ENCODE peak calls at places on chromosomes 1 and 21, in eight cellular contexts. V is psoas muscle, J is uterus, P is thoracic aorta, Z is heart left ventricle, F is brain microvascular endothelial cell, O is fibroblast of pulmonary artery, X is colonic mucosa. S is an unnamed sample.

GRCh38 chr1:210455840-210456603 is 127.3 kb downstream of the HHAT start:
- DNase-seq in J (no peak), P (no peak), Z (no peak), X (no peak), F (no peak), O (no peak), V (no peak), S (no peak)

GRCh38 chr1:184143449-184143848 is 91.9 kb downstream of the TSEN15 start:
- DNase-seq in O (peak), P (no peak), F (peak), Z (no peak), X (no peak), V (no peak), J (no peak), S (peak)

GRCh38 chr1:37441490-37441889 is 32.9 kb upstream of the ZC3H12A start:
- DNase-seq in O (no peak), P (no peak), J (no peak), F (no peak), Z (no peak), V (no peak), X (no peak), S (no peak)

GRCh38 chr1:18787825-18788385 is 71.6 kb downstream of the TAS1R2 start:
- DNase-seq in V (no peak), Z (no peak), J (no peak), F (no peak), X (no peak), O (no peak), P (no peak), S (no peak)

GRCh38 chr1:241598234-241598633 is 41.9 kb downstream of the CHML start:
- DNase-seq in J (no peak), V (no peak), F (no peak), X (no peak), Z (no peak), P (no peak), O (no peak), S (no peak)

GRCh38 chr1:229563241-229563640 is 4.7 kb upstream of the ABCB10 start:
- DNase-seq in F (no peak), X (no peak), J (no peak), O (no peak), Z (no peak), P (no peak), V (no peak), S (peak)

GRCh38 chr1:204672482-204673216 is 12.9 kb downstream of the LRRN2 start:
- DNase-seq in O (no peak), J (no peak), P (no peak), F (no peak), X (no peak), V (no peak), Z (no peak), S (no peak)

GRCh38 chr1:18870325-18870865 is 10.9 kb upstream of the TAS1R2 start:
- DNase-seq in Z (no peak), P (no peak), J (no peak), V (no peak), O (no peak), X (no peak), F (no peak), S (no peak)

GRCh38 chr1:116673935-116674630 is 6.5 kb upstream of the IGSF3 start:
- DNase-seq in Z (no peak), J (no peak), V (no peak), X (no peak), O (no peak), F (no peak), P (no peak), S (no peak)

GRCh38 chr1:156760092-156760795 is 7.1 kb upstream of the PRCC start:
- DNase-seq in Z (no peak), O (no peak), F (no peak), P (no peak), V (no peak), X (no peak), J (no peak), S (no peak)

GRCh38 chr1:68384321-68384813 is 65.4 kb downstream of the RPE65 start:
- DNase-seq in J (no peak), Z (no peak), O (peak), F (peak), P (peak), X (no peak), V (no peak), S (peak)

GRCh38 chr1:29916656-29917369 is 680.5 kb downstream of the PTPRU start:
- DNase-seq in Z (no peak), V (no peak), J (no peak), O (no peak), F (no peak), X (no peak), P (no peak), S (no peak)

GRCh38 chr1:180365039-180365438 is 135.0 kb downstream of the LHX4 start:
- DNase-seq in F (no peak), J (no peak), Z (no peak), X (no peak), P (no peak), O (no peak), V (no peak), S (peak)

GRCh38 chr1:5343256-5344020 is 648.8 kb downstream of the NPHP4 start:
- DNase-seq in X (no peak), P (no peak), J (no peak), V (no peak), F (no peak), Z (no peak), O (no peak), S (no peak)

GRCh38 chr1:222372221-222372620 is 175.7 kb downstream of the HHIPL2 start:
- DNase-seq in P (no peak), O (no peak), Z (no peak), V (no peak), X (no peak), F (no peak), J (no peak), S (no peak)

GRCh38 chr1:51234721-51235425 is 1.2 kb upstream of the RNF11 start:
- DNase-seq in J (peak), X (peak), V (peak), F (peak), P (peak), Z (peak), O (no peak), S (peak)

GRCh38 chr21:41669533-41669830 is 97.4 kb downstream of the RIPK4 start:
- DNase-seq in P (no peak), X (no peak), Z (no peak), V (no peak), O (no peak), J (no peak), F (no peak), S (no peak)

GRCh38 chr1:36924282-36924791 is 110.0 kb downstream of the GRIK3 start:
- DNase-seq in X (peak), Z (peak), V (peak), J (no peak), P (no peak), F (peak), O (peak), S (peak)

GRCh38 chr1:246308533-246309075 is 198.5 kb downstream of the SMYD3 start:
- DNase-seq in X (no peak), F (no peak), P (no peak), Z (no peak), O (no peak), V (no peak), J (no peak), S (no peak)

GRCh38 chr21:16755061-16755460 is 757.8 kb upstream of the CXADR start:
- DNase-seq in V (no peak), J (no peak), Z (no peak), X (no peak), O (no peak), P (no peak), F (no peak), S (no peak)

GRCh38 chr21:29359718-29360117 is 61.0 kb downstream of the BACH1 start:
- DNase-seq in J (no peak), F (no peak), X (no peak), V (no peak), O (no peak), P (no peak), Z (no peak), S (no peak)

GRCh38 chr1:30151826-30152225 is 571.6 kb downstream of the MATN1 start:
- DNase-seq in X (no peak), F (no peak), P (no peak), O (no peak), J (no peak), Z (no peak), V (no peak), S (no peak)

GRCh38 chr1:9112961-9113880 is 15.7 kb downstream of the GPR157 start:
- DNase-seq in Z (no peak), J (no peak), F (peak), X (peak), O (no peak), V (no peak), P (no peak), S (no peak)

GRCh38 chr1:21865943-21866628 is 54.0 kb downstream of the LDLRAD2 start:
- DNase-seq in J (no peak), X (no peak), V (no peak), P (no peak), Z (no peak), F (no peak), O (no peak), S (peak)

GRCh38 chr1:18529714-18530113 is 49.0 kb downstream of the KLHDC7A start:
- DNase-seq in P (no peak), F (no peak), Z (no peak), J (no peak), O (no peak), V (no peak), X (no peak), S (no peak)

GRCh38 chr1:232925421-232926202 is 24.8 kb upstream of the NTPCR start:
- DNase-seq in J (no peak), X (no peak), V (no peak), Z (no peak), F (no peak), P (no peak), O (no peak), S (no peak)

GRCh38 chr1:31214316-31215082 is 25.2 kb downstream of the NKAIN1 start:
- DNase-seq in Z (no peak), X (no peak), O (no peak), P (no peak), V (no peak), J (no peak), F (no peak), S (no peak)
- TF ChIP-seq CTCF in Z (no peak), X (no peak), O (peak), P (no peak), V (no peak), J (no peak), F (peak), S (peak)

GRCh38 chr21:33915368-33916199 is at the start of gene ATP5PO:
- DNase-seq in P (peak), F (peak), Z (peak), X (peak), J (peak), O (peak), V (peak), S (peak)
- H3K4me3 ChIP-seq in P (peak), F (peak), Z (peak), X (peak), J (peak), O (peak), V (peak), S (peak)

GRCh38 chr1:160608057-160608456 is 28.8 kb upstream of the CD84 start:
- DNase-seq in P (no peak), X (no peak), Z (no peak), F (no peak), V (no peak), J (no peak), O (no peak), S (no peak)

GRCh38 chr1:160606611-160607010 is 27.3 kb upstream of the CD84 start:
- DNase-seq in X (no peak), F (no peak), V (no peak), P (no peak), Z (no peak), J (no peak), O (no peak), S (no peak)

GRCh38 chr1:160605792-160606520 is 26.7 kb upstream of the CD84 start:
- DNase-seq in X (no peak), F (no peak), V (no peak), Z (no peak), P (no peak), O (no peak), J (no peak), S (no peak)

GRCh38 chr1:160607051-160608032 is 28.0 kb upstream of the CD84 start:
- DNase-seq in Z (no peak), O (peak), F (peak), J (no peak), P (no peak), X (peak), V (no peak), S (peak)

GRCh38 chr1:160605205-160605604 is 25.9 kb upstream of the CD84 start:
- DNase-seq in Z (no peak), X (no peak), V (no peak), P (no peak), J (no peak), O (no peak), F (no peak), S (no peak)
- TF ChIP-seq CTCF in Z (no peak), X (no peak), V (no peak), P (no peak), J (no peak), O (no peak), F (no peak), S (no peak)

DNA sequence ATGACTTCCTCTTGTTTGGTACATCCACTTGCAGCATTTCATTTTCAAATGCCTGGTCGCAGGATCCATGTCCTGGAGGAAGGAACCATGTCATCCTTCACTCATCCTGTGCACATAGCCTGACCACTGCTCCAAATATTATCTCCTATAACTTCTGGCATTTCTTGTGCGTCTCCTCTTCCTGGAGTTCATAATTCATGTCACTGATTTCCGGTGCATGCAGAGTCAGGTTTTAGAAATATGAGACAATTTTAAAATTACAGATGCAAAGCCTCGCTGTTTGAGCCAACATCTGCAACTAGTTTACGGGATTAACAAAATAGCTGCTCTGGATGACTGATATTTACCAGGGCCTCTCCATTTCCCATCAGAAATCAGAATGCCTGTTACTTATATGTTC is 268.1 kb downstream of the DNM3 start:
- DNase-seq in O (peak), X (no peak), F (no peak), P (no peak), V (no peak), Z (no peak), J (no peak), S (no peak)
- H3K4me3 ChIP-seq in O (no peak), X (no peak), F (no peak), P (no peak), V (no peak), Z (no peak), J (no peak), S (no peak)

GRCh38 chr1:202204065-202204464 is 10.5 kb downstream of the LGR6 start:
- DNase-seq in Z (no peak), X (no peak), O (no peak), F (no peak), V (no peak), J (no peak), P (no peak), S (no peak)

GRCh38 chr1:202208458-202208857 is 14.9 kb downstream of the LGR6 start:
- DNase-seq in X (no peak), F (no peak), O (no peak), V (no peak), P (no peak), Z (no peak), J (no peak), S (no peak)

GRCh38 chr1:202203238-202204039 is 9.8 kb downstream of the LGR6 start:
- DNase-seq in O (no peak), J (no peak), V (no peak), X (no peak), Z (no peak), F (no peak), P (no peak), S (no peak)

GRCh38 chr1:202207292-202207691 is 13.7 kb downstream of the LGR6 start:
- DNase-seq in J (no peak), X (no peak), O (peak), Z (no peak), F (peak), P (no peak), V (no peak), S (peak)

DNA sequence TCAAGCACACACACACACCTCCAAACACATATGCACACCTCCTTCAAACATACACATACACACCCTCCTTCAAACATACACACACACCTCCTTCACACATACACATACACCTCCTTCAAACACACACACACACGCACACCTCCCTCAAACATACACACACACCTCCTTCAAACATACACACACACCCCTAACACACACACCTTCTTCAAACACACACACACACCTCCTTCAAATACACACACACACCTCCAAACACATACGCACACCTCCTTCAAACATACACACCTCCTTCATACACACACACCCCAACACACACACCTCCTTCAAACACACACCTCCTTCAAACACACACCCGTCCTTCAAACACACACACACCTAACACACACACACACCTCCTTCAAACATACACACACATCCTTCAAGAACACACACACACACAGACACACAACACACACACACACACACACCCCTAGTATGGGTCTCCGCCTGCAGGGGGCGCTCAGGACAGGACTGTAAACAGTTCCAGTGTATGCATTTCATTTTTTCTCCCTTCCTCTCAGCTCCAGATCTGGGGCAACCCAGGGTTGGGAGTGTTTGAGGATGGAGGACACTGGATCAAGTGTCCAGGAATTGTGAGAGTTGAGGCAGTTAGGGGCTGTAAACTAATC is 12.1 kb downstream of the LGR6 start:
- DNase-seq in O (no peak), F (no peak), V (no peak), X (no peak), Z (no peak), P (no peak), J (no peak), S (peak)
- TF ChIP-seq CTCF in O (peak), F (peak), V (no peak), X (no peak), Z (no peak), P (no peak), J (no peak), S (peak)

GRCh38 chr1:16978139-16978538 is 2.3 kb downstream of the MFAP2 start:
- DNase-seq in P (no peak), J (no peak), O (no peak), X (no peak), Z (no peak), V (no peak), F (no peak), S (no peak)
- H3K4me3 ChIP-seq in P (peak), J (no peak), O (peak), X (no peak), Z (no peak), V (no peak), F (peak), S (no peak)

GRCh38 chr1:231416896-231417295 is 5.2 kb downstream of the EGLN1 start:
- DNase-seq in Z (no peak), O (no peak), X (no peak), V (no peak), P (no peak), F (no peak), J (no peak), S (no peak)

GRCh38 chr1:231417503-231417902 is 4.6 kb downstream of the EGLN1 start:
- DNase-seq in Z (no peak), O (no peak), X (no peak), V (no peak), J (no peak), F (no peak), P (no peak), S (no peak)

GRCh38 chr1:231418741-231419107 is 3.4 kb downstream of the EGLN1 start:
- DNase-seq in Z (no peak), X (no peak), O (no peak), J (no peak), P (no peak), V (no peak), F (no peak), S (no peak)

GRCh38 chr1:231419147-231419546 is 2.9 kb downstream of the EGLN1 start:
- DNase-seq in P (no peak), O (no peak), X (no peak), V (no peak), F (no peak), Z (no peak), J (no peak), S (no peak)

DNA sequence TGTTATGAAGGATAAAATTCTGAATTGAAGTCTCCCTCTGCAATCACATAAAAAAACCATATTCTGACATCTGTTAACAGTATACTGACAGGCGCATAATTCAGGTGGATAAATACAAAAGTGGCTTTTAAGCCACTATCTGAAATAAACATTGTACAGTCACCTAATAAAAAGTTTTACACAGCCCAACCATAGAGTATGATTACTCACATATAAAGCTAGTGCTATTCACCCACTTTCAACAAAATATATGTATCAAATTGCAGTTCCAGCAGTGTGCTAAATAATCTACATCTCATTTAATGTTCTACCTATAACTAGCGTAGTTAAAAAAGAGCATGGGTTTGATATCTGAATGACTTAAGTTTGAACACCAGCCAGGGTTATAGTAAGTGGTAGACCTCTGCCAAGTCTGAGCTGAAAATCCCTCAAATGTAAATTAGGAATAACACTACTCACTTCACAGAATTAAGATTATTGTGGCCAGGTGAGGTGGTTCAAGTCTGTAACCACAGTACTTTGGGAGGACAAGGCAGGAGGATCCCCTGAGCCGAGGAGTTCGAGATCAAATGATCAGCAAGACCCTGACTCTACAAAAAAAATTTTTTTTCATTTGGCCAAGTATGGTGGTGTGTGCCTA is 3.9 kb downstream of the EGLN1 start:
- DNase-seq in J (no peak), O (no peak), Z (no peak), P (no peak), X (no peak), F (no peak), V (no peak), S (no peak)
- TF ChIP-seq CTCF in J (no peak), O (no peak), Z (no peak), P (no peak), X (no peak), F (no peak), V (no peak), S (no peak)

S was measured in choroid plexus epithelial cell.